ENCODE peak calls at places on chromosomes 3 and 15, in four cellular contexts. W, C, M and V are unnamed samples.

GRCh38 chr3:155382396-155383042 is 89.0 kb upstream of the STRIT1 start:
- DNase-seq in M (no peak), W (peak; percentile 39), C (peak; percentile 83), V (peak; percentile 91)

GRCh38 chr15:39710681-39711080 is 72.0 kb downstream of the FSIP1 start:
- DNase-seq in M (no peak), C (no peak), W (no peak), V (no peak)

GRCh38 chr3:144380832-144381231 is 409.2 kb downstream of the DIPK2A start:
- DNase-seq in M (no peak), W (no peak), C (no peak), V (no peak)

GRCh38 chr15:67815036-67815592 is 10.2 kb upstream of the SKOR1 start:
- DNase-seq in W (no peak), M (no peak), C (no peak), V (no peak)

GRCh38 chr3:142929109-142929508 is 34.4 kb downstream of the PAQR9 start:
- DNase-seq in W (peak; percentile 2), C (peak; percentile 67), M (no peak), V (peak; percentile 83)

GRCh38 chr3:126081618-126082333 is 2.1 kb downstream of the SLC41A3 start:
- DNase-seq in W (no peak), M (no peak), C (no peak), V (peak; percentile 33)

GRCh38 chr15:68982976-68983550 is 31.4 kb upstream of the NOX5 start:
- DNase-seq in C (no peak), M (no peak), W (no peak), V (no peak)

GRCh38 chr3:10447527-10448260 is 57.7 kb downstream of the ATP2B2 start:
- DNase-seq in W (no peak), M (no peak), C (no peak), V (no peak)

GRCh38 chr3:124174910-124175874 is 183.3 kb upstream of the ROPN1 start:
- DNase-seq in M (no peak), W (no peak), C (no peak), V (no peak)

GRCh38 chr3:158568784-158569183 is 2.2 kb upstream of the MLF1 start:
- DNase-seq in C (no peak), W (no peak), M (no peak), V (no peak)

GRCh38 chr3:152811974-152812760 is 22.8 kb upstream of the P2RY1 start:
- DNase-seq in M (no peak), C (no peak), W (no peak), V (no peak)

GRCh38 chr3:190291994-190292584 is 30.2 kb downstream of the CLDN1 start:
- DNase-seq in C (no peak), W (no peak), M (no peak), V (no peak)

GRCh38 chr3:196138464-196138863 is 56.6 kb upstream of the TFRC start:
- DNase-seq in W (no peak), C (no peak), M (no peak), V (no peak)

GRCh38 chr3:61589856-61590255 is 28.5 kb downstream of the PTPRG start:
- DNase-seq in W (no peak), M (no peak), C (no peak), V (no peak)

GRCh38 chr3:37279858-37280257 is 105.5 kb upstream of the LRRFIP2 start:
- DNase-seq in C (no peak), W (no peak), M (no peak), V (no peak)

GRCh38 chr3:70716832-70717231 is 404.4 kb upstream of the MDFIC2 start:
- DNase-seq in C (no peak), W (peak; percentile 28), M (no peak), V (no peak)

GRCh38 chr3:72903004-72903403 is 15.2 kb downstream of the GXYLT2 start:
- DNase-seq in W (peak; percentile 73), C (no peak), M (no peak), V (no peak)

GRCh38 chr3:45187597-45188210 is 38.4 kb downstream of the TMEM158 start:
- DNase-seq in M (no peak), C (no peak), W (no peak), V (no peak)

GRCh38 chr3:129398803-129399144 is 29.7 kb downstream of the EFCAB12 start:
- DNase-seq in C (no peak), W (no peak), M (peak; percentile 27), V (peak; percentile 22)

GRCh38 chr15:74011610-74012009 is 17.1 kb downstream of the PML start:
- DNase-seq in C (no peak), W (no peak), M (no peak), V (no peak)

GRCh38 chr15:80744826-80745225 is 34.3 kb upstream of the CEMIP start:
- DNase-seq in C (no peak), W (no peak), M (no peak), V (no peak)

GRCh38 chr15:80613762-80614365 is 81.2 kb upstream of the ABHD17C start:
- DNase-seq in C (no peak), W (no peak), M (no peak), V (peak; percentile 10)

GRCh38 chr3:15636028-15636709 is 34.6 kb downstream of the BTD start:
- DNase-seq in M (no peak), C (no peak), W (peak; percentile 72), V (no peak)

GRCh38 chr3:113890256-113890900 is 51.8 kb downstream of the GRAMD1C start:
- DNase-seq in W (no peak), M (no peak), C (peak; percentile 64), V (peak; percentile 49)

GRCh38 chr3:13682331-13683013 is 133.5 kb downstream of the FBLN2 start:
- DNase-seq in M (no peak), W (no peak), C (no peak), V (no peak)

GRCh38 chr3:185992801-185993467 is 55.1 kb upstream of the TRA2B start:
- DNase-seq in C (no peak), M (no peak), W (no peak), V (no peak)

GRCh38 chr15:48459571-48460461 is 128.6 kb downstream of the DUT start:
- DNase-seq in C (no peak), M (no peak), W (peak; percentile 89), V (no peak)

GRCh38 chr3:73753985-73754384 is 129.2 kb upstream of the PDZRN3 start:
- DNase-seq in M (no peak), W (no peak), C (no peak), V (no peak)

GRCh38 chr3:16668776-16669545 is 63.7 kb upstream of the DAZL start:
- DNase-seq in M (no peak), W (peak; percentile 31), C (no peak), V (no peak)

GRCh38 chr3:8504611-8504973 is 3.0 kb downstream of the LMCD1 start:
- DNase-seq in M (no peak), C (no peak), W (no peak), V (no peak)

GRCh38 chr3:59237121-59237520 is 187.3 kb upstream of the CFAP20DC start:
- DNase-seq in W (no peak), C (no peak), M (no peak), V (no peak)